ENCODE peak calls at places on chromosomes 12 and 14, in five cellular contexts. One of them, this sample, is unnamed.

GRCh38 chr12:123808167-123808566 is 46.1 kb downstream of the DNAH10 start:
- DNase-seq in T1000: no peak
- DNase-seq in CD4-positive, CD25-positive, alpha-beta regulatory T cell: no peak
- DNase-seq in EH: peak
- DNase-seq in gastrocnemius medialis: no peak
- DNase-seq in this sample: no peak

GRCh38 chr14:104784846-104785707 is 10.5 kb downstream of the AKT1 start:
- DNase-seq in T1000: no peak
- DNase-seq in CD4-positive, CD25-positive, alpha-beta regulatory T cell: no peak
- DNase-seq in EH: no peak
- DNase-seq in gastrocnemius medialis: no peak
- DNase-seq in this sample: no peak

GRCh38 chr12:95553202-95553943 is 2.1 kb upstream of the USP44 start:
- DNase-seq in T1000: no peak
- DNase-seq in CD4-positive, CD25-positive, alpha-beta regulatory T cell: no peak
- DNase-seq in EH: no peak
- DNase-seq in gastrocnemius medialis: no peak
- DNase-seq in this sample: no peak

GRCh38 chr14:50320279-50320678 is 8.2 kb downstream of the DMAC2L start:
- DNase-seq in T1000: no peak
- DNase-seq in CD4-positive, CD25-positive, alpha-beta regulatory T cell: no peak
- DNase-seq in EH: peak
- DNase-seq in gastrocnemius medialis: no peak
- DNase-seq in this sample: no peak

GRCh38 chr12:57549203-57549908 is 488 bp upstream of the KIF5A start:
- DNase-seq in T1000: no peak
- DNase-seq in CD4-positive, CD25-positive, alpha-beta regulatory T cell: no peak
- DNase-seq in EH: no peak
- DNase-seq in gastrocnemius medialis: no peak
- DNase-seq in this sample: no peak

GRCh38 chr12:116980083-116980482 is 69.3 kb downstream of the FBXW8 start:
- DNase-seq in T1000: no peak
- DNase-seq in CD4-positive, CD25-positive, alpha-beta regulatory T cell: no peak
- DNase-seq in EH: peak
- DNase-seq in gastrocnemius medialis: no peak
- DNase-seq in this sample: no peak

GRCh38 chr14:50808053-50808452 is 22.9 kb downstream of the NIN start:
- DNase-seq in T1000: no peak
- DNase-seq in CD4-positive, CD25-positive, alpha-beta regulatory T cell: no peak
- DNase-seq in EH: no peak
- DNase-seq in gastrocnemius medialis: no peak
- DNase-seq in this sample: no peak

GRCh38 chr12:90163975-90164374 is 455.3 kb upstream of the ATP2B1 start:
- DNase-seq in T1000: no peak
- DNase-seq in CD4-positive, CD25-positive, alpha-beta regulatory T cell: no peak
- DNase-seq in EH: peak
- DNase-seq in gastrocnemius medialis: no peak
- DNase-seq in this sample: no peak

GRCh38 chr12:22856120-22856699 is 231.2 kb downstream of the ETNK1 start:
- DNase-seq in T1000: no peak
- DNase-seq in CD4-positive, CD25-positive, alpha-beta regulatory T cell: peak
- DNase-seq in EH: peak
- DNase-seq in gastrocnemius medialis: no peak
- DNase-seq in this sample: no peak

GRCh38 chr14:22976620-22977433 is 5.5 kb downstream of the AJUBA start:
- DNase-seq in T1000: no peak
- DNase-seq in CD4-positive, CD25-positive, alpha-beta regulatory T cell: no peak
- DNase-seq in EH: peak
- DNase-seq in gastrocnemius medialis: no peak
- DNase-seq in this sample: no peak

This sample was measured in tibial nerve.